ENCODE peak calls at places on chromosomes 13 and 19, in five cellular contexts. G is NB4, K is ovary, H is IMR-90, A is lower leg skin. M is an unnamed sample.

GRCh38 chr19:33740811-33741396 is 55.8 kb upstream of the KCTD15 start:
- DNase-seq in G (peak; percentile 38), K (no peak), H (peak; percentile 38), A (no peak), M (peak; percentile 41)

GRCh38 chr19:39212377-39212742 is 8.3 kb upstream of the SYCN start:
- DNase-seq in G (peak; percentile 55), K (no peak), H (no peak), A (no peak), M (peak; percentile 56)

GRCh38 chr13:97798836-97799235 is 154.6 kb upstream of the IPO5 start:
- DNase-seq in G (no peak), K (no peak), H (peak; percentile 15), A (no peak), M (no peak)

GRCh38 chr13:51501592-51502205 is 48.9 kb upstream of the INTS6 start:
- DNase-seq in G (no peak), K (no peak), H (peak; percentile 70), A (no peak), M (no peak)

GRCh38 chr13:28423010-28423409 is 71.9 kb downstream of the FLT1 start:
- DNase-seq in G (peak; percentile 96), K (no peak), H (no peak), A (peak; percentile 47), M (no peak)

GRCh38 chr13:30985637-30986205 is 53.3 kb downstream of the TEX26 start:
- DNase-seq in G (no peak), K (no peak), H (peak; percentile 79), A (no peak), M (no peak)

GRCh38 chr13:104984296-104984818 is 1551.1 kb downstream of the EFNB2 start:
- DNase-seq in G (peak; percentile 77), K (no peak), H (peak; percentile 12), A (peak; percentile 26), M (no peak)

GRCh38 chr13:111937763-111938375 is 129.1 kb upstream of the SOX1 start:
- DNase-seq in G (no peak), K (no peak), H (no peak), A (no peak), M (no peak)

GRCh38 chr19:14002571-14003278 is 3.4 kb downstream of the RFX1 start:
- DNase-seq in G (no peak), K (no peak), H (no peak), A (no peak), M (no peak)

GRCh38 chr13:50386527-50387123 is 371.4 kb downstream of the KCNRG start:
- DNase-seq in G (no peak), K (no peak), H (peak; percentile 82), A (no peak), M (no peak)

GRCh38 chr19:46764817-46765291 is 18.6 kb upstream of the STRN4 start:
- DNase-seq in G (peak; percentile 84), K (no peak), H (no peak), A (no peak), M (no peak)

GRCh38 chr13:52070929-52071523 is 46.5 kb downstream of the UTP14C start:
- DNase-seq in G (peak; percentile 58), K (no peak), H (peak; percentile 32), A (no peak), M (no peak)

GRCh38 chr13:41577437-41577836 is 120.1 kb downstream of the RGCC start:
- DNase-seq in G (no peak), K (no peak), H (peak; percentile 16), A (peak; percentile 76), M (no peak)

GRCh38 chr19:35170359-35171061 is 16.0 kb downstream of the FXYD5 start:
- DNase-seq in G (peak; percentile 10), K (no peak), H (no peak), A (no peak), M (no peak)

GRCh38 chr13:75454497-75454896 is 27.5 kb downstream of the TBC1D4 start:
- DNase-seq in G (no peak), K (no peak), H (no peak), A (no peak), M (no peak)

GRCh38 chr19:41575998-41576397 is at the start of gene CEACAM21:
- DNase-seq in G (peak; percentile 71), K (no peak), H (no peak), A (peak; percentile 58), M (no peak)

GRCh38 chr13:75312884-75313520 is 169.0 kb downstream of the TBC1D4 start:
- DNase-seq in G (peak; percentile 7), K (no peak), H (no peak), A (no peak), M (no peak)

GRCh38 chr19:4075373-4075772 is 8.7 kb upstream of the ZBTB7A start:
- DNase-seq in G (peak; percentile 68), K (no peak), H (no peak), A (no peak), M (no peak)

GRCh38 chr13:31722684-31723083 is 16.6 kb upstream of the RXFP2 start:
- DNase-seq in G (no peak), K (no peak), H (no peak), A (no peak), M (no peak)

GRCh38 chr13:30192320-30193093 is 114.8 kb downstream of the KATNAL1 start:
- DNase-seq in G (no peak), K (no peak), H (no peak), A (no peak), M (no peak)

GRCh38 chr13:26327905-26328304 is 74.0 kb downstream of the CDK8 start:
- DNase-seq in G (no peak), K (no peak), H (no peak), A (no peak), M (no peak)

GRCh38 chr19:21158523-21159135 is 16.8 kb downstream of the ZNF431 start:
- DNase-seq in G (no peak), K (no peak), H (peak; percentile 68), A (no peak), M (no peak)

GRCh38 chr13:38398810-38399493 is 49.3 kb downstream of the UFM1 start:
- DNase-seq in G (peak; percentile 78), K (no peak), H (peak; percentile 39), A (no peak), M (no peak)

GRCh38 chr13:91767681-91768080 is 369.3 kb downstream of the GPC5 start:
- DNase-seq in G (no peak), K (no peak), H (no peak), A (no peak), M (no peak)

GRCh38 chr13:114142640-114143490 is 10.4 kb upstream of the RASA3 start:
- DNase-seq in G (peak; percentile 42), K (no peak), H (peak; percentile 65), A (no peak), M (peak; percentile 50)

GRCh38 chr19:12497032-12497431 is 12.4 kb upstream of the ZNF709 start:
- DNase-seq in G (no peak), K (no peak), H (no peak), A (no peak), M (no peak)

GRCh38 chr13:30408319-30409101 is 13.8 kb upstream of the UBE2L5 start:
- DNase-seq in G (peak; percentile 97), K (peak; percentile 96), H (peak; percentile 79), A (peak; percentile 94), M (peak; percentile 88)

GRCh38 chr19:5612891-5613290 is 9.7 kb downstream of the SAFB2 start:
- DNase-seq in G (no peak), K (no peak), H (no peak), A (no peak), M (no peak)

GRCh38 chr13:107457686-107458085 is 757.6 kb downstream of the LIG4 start:
- DNase-seq in G (no peak), K (no peak), H (no peak), A (no peak), M (no peak)

GRCh38 chr19:19028526-19028925 is 4.8 kb downstream of the SUGP2 start:
- DNase-seq in G (no peak), K (no peak), H (no peak), A (no peak), M (no peak)

GRCh38 chr19:19032420-19033175 is 719 bp downstream of the SUGP2 start:
- DNase-seq in G (peak; percentile 95), K (peak; percentile 73), H (peak; percentile 95), A (peak; percentile 87), M (peak; percentile 92)

GRCh38 chr19:19034204-19034624 is 811 bp downstream of the ARMC6 start:
- DNase-seq in G (peak; percentile 93), K (no peak), H (peak; percentile 44), A (peak; percentile 61), M (peak; percentile 89)

GRCh38 chr19:19033176-19033425 is 216 bp downstream of the SUGP2 start:
- DNase-seq in G (no peak), K (no peak), H (no peak), A (no peak), M (no peak)

DNA sequence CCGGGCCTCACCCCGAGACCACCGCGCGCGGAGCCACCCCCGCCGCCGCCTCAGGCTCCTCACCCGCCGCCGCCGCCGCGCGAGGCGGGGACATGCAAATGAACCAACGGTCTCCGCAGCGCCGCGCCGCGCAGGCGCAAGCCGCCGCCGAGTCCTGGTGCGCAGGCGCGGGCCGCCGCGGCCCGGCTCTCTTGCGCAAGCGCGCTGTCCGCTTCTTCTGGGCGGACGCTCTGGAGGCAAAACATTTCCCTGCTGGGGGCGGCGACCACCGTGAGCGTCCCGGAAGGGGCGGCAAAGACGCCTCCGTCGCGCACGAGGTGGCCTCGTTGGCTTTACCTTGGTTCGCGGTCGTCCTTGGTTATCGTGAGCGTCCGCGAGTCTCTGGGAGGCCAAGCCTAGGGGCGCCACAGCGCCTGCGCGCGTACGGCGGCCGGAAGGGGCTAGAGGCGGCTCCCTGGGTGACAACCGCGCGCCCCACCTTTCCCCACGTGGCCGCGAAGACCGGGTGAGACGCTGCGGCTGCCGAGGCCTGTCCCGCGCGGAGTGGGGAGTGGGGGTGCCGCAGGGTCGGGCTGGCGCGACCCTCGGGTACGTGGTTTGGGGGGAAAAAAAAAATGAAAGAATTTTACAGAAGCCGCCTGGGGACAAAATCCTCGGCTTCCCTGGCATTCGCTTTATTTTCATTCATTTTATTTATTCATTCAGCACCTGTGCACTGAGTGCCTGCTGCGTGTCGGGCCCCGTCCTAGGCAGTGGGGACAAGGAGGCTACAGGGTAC is at the start of the genes ARMC6 and SUGP2:
- DNase-seq in G (peak; percentile 94), K (peak; percentile 85), H (peak; percentile 84), A (peak; percentile 68), M (peak; percentile 95)
- TF ChIP-seq POLR2A in G (peak; percentile 67), K (peak; percentile 53), H (peak; percentile 81), A (no peak), M (peak; percentile 62)

GRCh38 chr13:20773194-20774080 is at the start of gene EEF1AKMT1:
- DNase-seq in G (peak; percentile 97), K (peak; percentile 96), H (peak; percentile 91), A (peak; percentile 88), M (peak; percentile 96)
- TF ChIP-seq POLR2A in G (peak; percentile 99), K (peak; percentile 90), H (peak; percentile 52), A (peak; percentile 74), M (peak; percentile 97)

DNA sequence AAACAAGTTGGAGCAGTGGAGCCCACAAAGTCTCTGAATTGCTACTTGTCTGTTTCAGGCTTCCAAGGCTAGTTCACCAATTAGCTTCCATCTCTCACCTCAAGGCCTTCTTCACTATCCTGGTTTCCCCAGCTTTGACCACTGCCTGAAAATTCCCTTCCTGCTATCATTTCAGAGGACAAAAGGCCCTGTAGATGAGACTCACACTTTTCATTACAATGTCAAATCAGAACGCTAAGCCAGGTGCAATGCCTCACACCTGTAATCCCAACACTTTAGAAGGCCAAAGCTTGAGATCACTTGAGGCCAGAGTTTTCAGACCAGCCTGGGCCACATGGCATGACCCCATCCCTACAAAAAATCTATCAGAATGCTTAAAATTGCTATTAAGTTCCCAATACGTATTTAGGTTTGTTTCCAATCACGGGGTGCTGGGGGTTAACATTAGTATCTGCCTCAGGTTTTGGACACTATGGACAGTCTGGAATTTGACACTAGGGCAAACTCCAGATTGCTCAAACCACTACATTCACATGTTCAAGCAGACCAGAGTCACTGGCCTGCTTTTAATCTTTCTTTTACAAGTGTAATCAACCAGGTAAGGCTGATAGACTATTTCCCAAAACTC is 5.5 kb downstream of the TPT1 start:
- DNase-seq in G (peak; percentile 42), K (no peak), H (no peak), A (no peak), M (peak; percentile 20)
- TF ChIP-seq POLR2A in G (peak; percentile 9), K (no peak), H (peak; percentile 64), A (no peak), M (no peak)

GRCh38 chr19:48609571-48610108 is 3.1 kb downstream of the SPACA4 start:
- DNase-seq in G (no peak), K (no peak), H (no peak), A (no peak), M (no peak)
- TF ChIP-seq POLR2A in G (no peak), K (no peak), H (no peak), A (no peak), M (no peak)

M was measured in erythroblast.